ENCODE peak calls at places on chromosomes 12 and 14, in nine cellular contexts. Z, I, Q, V, X, P, O, T and Y are unnamed samples.

GRCh38 chr14:102786758-102787157 is 9.5 kb downstream of the TRAF3 start:
- DNase-seq in V (no peak), O (no peak), I (no peak), X (no peak), T (no peak), Z (no peak), P (no peak), Q (no peak), Y (no peak)

GRCh38 chr12:57810450-57810849 is 8.1 kb downstream of the AVIL start:
- DNase-seq in I (no peak), T (no peak), Q (peak), Z (no peak), P (no peak), O (no peak), X (no peak), V (no peak), Y (no peak)

GRCh38 chr12:48350249-48351021 is at the start of gene ZNF641:
- DNase-seq in P (peak), I (peak), Z (peak), T (no peak), O (peak), X (peak), Q (peak), V (peak), Y (peak)

GRCh38 chr14:90263748-90264449 is 7.5 kb downstream of the PSMC1 start:
- DNase-seq in V (no peak), T (no peak), Z (no peak), O (no peak), P (no peak), Q (no peak), X (no peak), I (no peak), Y (no peak)

GRCh38 chr14:54354096-54354495 is 42.7 kb upstream of the CDKN3 start:
- DNase-seq in Z (no peak), X (no peak), I (no peak), Q (no peak), V (no peak), T (no peak), P (peak), O (no peak), Y (no peak)

GRCh38 chr14:104516906-104517305 is 62.7 kb upstream of the C14orf180 start:
- DNase-seq in O (no peak), X (no peak), Z (no peak), I (no peak), T (no peak), P (no peak), Q (no peak), V (no peak), Y (no peak)

GRCh38 chr14:96126339-96126770 is 78.3 kb upstream of the BDKRB2 start:
- DNase-seq in O (no peak), I (no peak), V (peak), T (no peak), Z (no peak), Q (peak), X (no peak), P (peak), Y (no peak)

GRCh38 chr12:23906329-23906728 is 43.1 kb downstream of the SOX5 start:
- DNase-seq in P (no peak), T (no peak), V (no peak), Z (peak), X (no peak), I (no peak), O (no peak), Q (peak), Y (no peak)

GRCh38 chr12:13443498-13443897 is 247.0 kb downstream of the EMP1 start:
- DNase-seq in Q (no peak), V (no peak), O (no peak), I (no peak), P (peak), X (no peak), Z (no peak), T (no peak), Y (no peak)

GRCh38 chr12:3632256-3633240 is 120.4 kb downstream of the CRACR2A start:
- DNase-seq in Z (no peak), T (no peak), O (no peak), Q (peak), I (no peak), V (no peak), X (no peak), P (no peak), Y (no peak)

GRCh38 chr12:107760207-107760816 is 625 bp downstream of the PRDM4 start:
- DNase-seq in P (peak), T (no peak), Q (peak), Z (peak), X (no peak), O (no peak), V (peak), I (peak), Y (peak)

GRCh38 chr12:12505544-12506501 is 56.8 kb downstream of the DUSP16 start:
- DNase-seq in I (peak), O (no peak), T (no peak), P (no peak), Q (peak), X (no peak), Z (no peak), V (no peak), Y (peak)

GRCh38 chr14:97021001-97021400 is 223.8 kb downstream of the VRK1 start:
- DNase-seq in I (no peak), O (no peak), X (no peak), V (no peak), Q (no peak), P (no peak), Z (no peak), T (no peak), Y (no peak)

GRCh38 chr14:98711453-98711852 is 560.5 kb downstream of the BCL11B start:
- DNase-seq in Z (no peak), T (no peak), I (no peak), Q (no peak), V (no peak), X (no peak), O (no peak), P (no peak), Y (no peak)

GRCh38 chr14:92651106-92651792 is 97.2 kb downstream of the LGMN start:
- DNase-seq in V (peak), I (no peak), O (no peak), Z (no peak), T (no peak), Q (no peak), P (peak), X (no peak), Y (no peak)

GRCh38 chr12:91889970-91890369 is 255.7 kb downstream of the BTG1 start:
- DNase-seq in Z (no peak), X (no peak), I (no peak), Q (no peak), T (no peak), P (no peak), O (no peak), V (no peak), Y (no peak)

GRCh38 chr12:69872804-69873203 is 47.8 kb downstream of the MYRFL start:
- DNase-seq in X (no peak), V (no peak), I (no peak), P (no peak), Z (no peak), O (no peak), T (no peak), Q (no peak), Y (no peak)

GRCh38 chr14:21408152-21408551 is 24.3 kb upstream of the SUPT16H start:
- DNase-seq in Z (no peak), T (no peak), V (no peak), X (no peak), I (peak), P (no peak), O (no peak), Q (peak), Y (peak)

GRCh38 chr14:69055125-69055524 is 76.0 kb upstream of the ACTN1 start:
- DNase-seq in O (no peak), I (no peak), Q (no peak), P (no peak), V (no peak), T (no peak), X (no peak), Z (no peak), Y (no peak)

GRCh38 chr14:62792578-62792977 is 252.7 kb downstream of the KCNH5 start:
- DNase-seq in O (no peak), T (no peak), I (no peak), P (no peak), Q (no peak), Z (no peak), V (no peak), X (no peak), Y (no peak)

GRCh38 chr12:68236421-68237059 is 10.9 kb upstream of the IL26 start:
- DNase-seq in X (no peak), O (peak), T (no peak), Q (no peak), P (no peak), V (peak), I (no peak), Z (no peak), Y (no peak)